ENCODE peak calls at places on chromosomes 1 and 21, in five cellular contexts. W is astrocyte, R is kidney, M is gastrocnemius medialis, H is mammary epithelial cell. Z is an unnamed sample.

GRCh38 chr1:16073490-16074104 is at the start of gene FAM131C:
- DNase-seq in M (no peak), H (no peak), R (no peak), W (no peak), Z (no peak)

GRCh38 chr1:201894343-201895119 is 5.8 kb downstream of the SHISA4 start:
- DNase-seq in R (no peak), H (no peak), M (no peak), W (no peak), Z (no peak)

GRCh38 chr1:19469004-19469403 is 16.3 kb downstream of the CAPZB start:
- DNase-seq in H (no peak), W (no peak), M (no peak), R (no peak), Z (no peak)

GRCh38 chr1:208511242-208511860 is 267.2 kb upstream of the PLXNA2 start:
- DNase-seq in W (no peak), H (no peak), M (no peak), R (no peak), Z (no peak)

GRCh38 chr1:243596441-243597183 is 253.4 kb downstream of the AKT3 start:
- DNase-seq in W (peak), H (peak), R (no peak), M (no peak), Z (no peak)

GRCh38 chr1:24567792-24568388 is 12.0 kb downstream of the NCMAP start:
- DNase-seq in W (no peak), H (peak), R (peak), M (no peak), Z (no peak)

GRCh38 chr1:79744746-79745145 is 738.2 kb upstream of the ADGRL4 start:
- DNase-seq in R (no peak), M (no peak), H (no peak), W (no peak), Z (no peak)

GRCh38 chr1:8976896-8977295 is 31.2 kb downstream of the CA6 start:
- DNase-seq in M (no peak), R (no peak), W (no peak), H (no peak), Z (peak)

GRCh38 chr1:212162635-212163034 is 122.6 kb upstream of the PPP2R5A start:
- DNase-seq in M (peak), W (peak), H (peak), R (no peak), Z (no peak)

GRCh38 chr1:215083408-215083961 is 948 bp downstream of the KCNK2 start:
- DNase-seq in H (no peak), R (peak), M (no peak), W (peak), Z (peak)

GRCh38 chr21:37917612-37918011 is 1.4 kb upstream of the KCNJ6 start:
- DNase-seq in W (peak), H (peak), M (no peak), R (no peak), Z (no peak)

GRCh38 chr1:35592991-35593769 is 20.1 kb downstream of the TFAP2E start:
- DNase-seq in H (no peak), M (no peak), W (peak), R (no peak), Z (no peak)

GRCh38 chr1:161082996-161083742 is 6.2 kb downstream of the NECTIN4 start:
- DNase-seq in R (peak), M (peak), H (peak), W (peak), Z (peak)

GRCh38 chr1:197073978-197074377 is 6.9 kb upstream of the F13B start:
- DNase-seq in M (no peak), W (no peak), H (no peak), R (no peak), Z (no peak)

GRCh38 chr1:7516341-7516740 is 254.8 kb upstream of the VAMP3 start:
- DNase-seq in W (no peak), R (no peak), H (no peak), M (no peak), Z (no peak)

GRCh38 chr1:37338658-37339057 is 135.7 kb upstream of the ZC3H12A start:
- DNase-seq in M (no peak), H (no peak), R (no peak), W (no peak), Z (peak)

GRCh38 chr1:101394041-101394440 is 157.2 kb downstream of the S1PR1 start:
- DNase-seq in M (no peak), R (no peak), W (no peak), H (no peak), Z (no peak)

GRCh38 chr1:228920791-228921190 is 185.5 kb downstream of the RHOU start:
- DNase-seq in W (no peak), M (no peak), H (no peak), R (no peak), Z (no peak)

GRCh38 chr1:27864264-27864895 is 8.0 kb upstream of the THEMIS2 start:
- DNase-seq in H (peak), W (no peak), M (no peak), R (peak), Z (no peak)

GRCh38 chr21:42215942-42216725 is 2.8 kb upstream of the ABCG1 start:
- DNase-seq in M (no peak), W (no peak), H (no peak), R (peak), Z (peak)

GRCh38 chr1:202987922-202988583 is 19.1 kb upstream of the TMEM183A start:
- DNase-seq in W (no peak), R (no peak), H (no peak), M (no peak), Z (no peak)

GRCh38 chr1:62089570-62089969 is 105.1 kb upstream of the L1TD1 start:
- DNase-seq in H (no peak), W (no peak), M (no peak), R (no peak), Z (no peak)

GRCh38 chr1:22418852-22419480 is 32.7 kb upstream of the ZBTB40 start:
- DNase-seq in R (no peak), H (no peak), W (peak), M (no peak), Z (no peak)

GRCh38 chr1:98322966-98323365 is 338.6 kb upstream of the SNX7 start:
- DNase-seq in H (no peak), R (no peak), M (no peak), W (peak), Z (no peak)

GRCh38 chr1:228059536-228060457 is 22.7 kb upstream of the ARF1 start:
- DNase-seq in W (no peak), M (no peak), R (peak), H (peak), Z (peak)

GRCh38 chr21:15841856-15842564 is 112.2 kb downstream of the USP25 start:
- DNase-seq in H (peak), M (no peak), R (no peak), W (peak), Z (no peak)

GRCh38 chr1:172893146-172893841 is 157.4 kb downstream of the TNFSF18 start:
- DNase-seq in R (peak), H (no peak), W (peak), M (no peak), Z (no peak)

GRCh38 chr1:63486679-63487078 is 36.3 kb downstream of the ITGB3BP start:
- DNase-seq in W (no peak), R (no peak), M (no peak), H (no peak), Z (no peak)

GRCh38 chr1:180027949-180028445 is 73.4 kb downstream of the CEP350 start:
- DNase-seq in M (no peak), W (peak), H (peak), R (no peak), Z (no peak)

GRCh38 chr21:34835526-34835925 is 166.7 kb downstream of the CLIC6 start:
- DNase-seq in W (no peak), H (no peak), M (peak), R (no peak), Z (peak)

GRCh38 chr1:6030547-6031261 is 15.0 kb upstream of the KCNAB2 start:
- DNase-seq in W (no peak), R (no peak), M (no peak), H (no peak), Z (no peak)

GRCh38 chr1:52055066-52055853 is at the start of gene TXNDC12:
- DNase-seq in H (peak), R (peak), W (peak), M (peak), Z (peak)
- TF ChIP-seq CTCF in H (no peak), R (no peak), W (no peak), M (no peak), Z (no peak)

GRCh38 chr1:3821004-3821933 is 25.0 kb upstream of the LRRC47 start:
- DNase-seq in R (peak), M (no peak), W (no peak), H (no peak), Z (peak)

GRCh38 chr1:3820316-3820715 is 24.0 kb upstream of the LRRC47 start:
- DNase-seq in M (no peak), H (no peak), R (peak), W (no peak), Z (no peak)

GRCh38 chr1:3821934-3822307 is 25.6 kb upstream of the LRRC47 start:
- DNase-seq in W (no peak), M (no peak), R (peak), H (no peak), Z (no peak)

GRCh38 chr1:3817821-3818597 is 21.7 kb upstream of the LRRC47 start:
- DNase-seq in W (no peak), M (no peak), R (peak), H (no peak), Z (peak)

GRCh38 chr1:3819626-3820245 is 23.4 kb upstream of the LRRC47 start:
- DNase-seq in R (peak), H (peak), W (no peak), M (no peak), Z (peak)
- H3K27ac ChIP-seq in R (no peak), H (no peak), W (no peak), M (no peak), Z (no peak)

GRCh38 chr21:32113486-32113885 is 165.4 kb downstream of the MIS18A start:
- DNase-seq in W (no peak), H (no peak), R (no peak), M (no peak), Z (no peak)

GRCh38 chr21:32114434-32115063 is 164.3 kb downstream of the MIS18A start:
- DNase-seq in H (no peak), M (no peak), R (no peak), W (no peak), Z (no peak)

DNA sequence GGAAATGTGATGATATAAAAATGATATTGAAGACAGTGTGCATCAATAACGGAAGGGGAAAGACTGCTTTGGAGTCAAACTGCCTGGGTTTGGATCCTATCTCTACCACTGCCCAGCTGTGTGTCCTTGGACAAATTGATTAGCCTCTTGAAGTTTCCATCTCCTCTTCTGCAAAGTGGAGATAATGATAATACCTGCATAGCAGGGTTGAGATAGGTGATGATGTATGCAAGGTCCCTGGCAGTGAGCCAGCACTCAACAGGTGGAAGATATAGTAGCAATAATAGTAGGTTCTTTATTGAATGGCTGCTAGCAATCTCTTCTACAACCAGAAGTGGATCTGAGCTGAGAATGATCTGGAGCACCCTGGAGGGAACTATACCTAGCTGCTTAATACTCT is 166.7 kb downstream of the MIS18A start:
- DNase-seq in R (no peak), W (no peak), H (no peak), M (no peak), Z (no peak)
- TF ChIP-seq CTCF in R (no peak), W (no peak), H (no peak), M (no peak), Z (no peak)

GRCh38 chr21:17780539-17780938 is 38.6 kb downstream of the C21orf91 start:
- DNase-seq in W (peak), M (no peak), H (no peak), R (no peak), Z (no peak)
- H3K27ac ChIP-seq in W (no peak), M (no peak), H (no peak), R (no peak), Z (no peak)

GRCh38 chr1:45989249-45989648 is 143.2 kb downstream of the PIK3R3 start:
- DNase-seq in M (no peak), W (no peak), H (no peak), R (no peak), Z (no peak)
- TF ChIP-seq CTCF in M (no peak), W (no peak), H (no peak), R (no peak), Z (no peak)

GRCh38 chr1:60596791-60597748 is 485.3 kb upstream of the NFIA start:
- DNase-seq in W (peak), R (no peak), H (peak), M (no peak), Z (no peak)
- H3K27ac ChIP-seq in W (peak), R (no peak), H (no peak), M (no peak), Z (no peak)

DNA sequence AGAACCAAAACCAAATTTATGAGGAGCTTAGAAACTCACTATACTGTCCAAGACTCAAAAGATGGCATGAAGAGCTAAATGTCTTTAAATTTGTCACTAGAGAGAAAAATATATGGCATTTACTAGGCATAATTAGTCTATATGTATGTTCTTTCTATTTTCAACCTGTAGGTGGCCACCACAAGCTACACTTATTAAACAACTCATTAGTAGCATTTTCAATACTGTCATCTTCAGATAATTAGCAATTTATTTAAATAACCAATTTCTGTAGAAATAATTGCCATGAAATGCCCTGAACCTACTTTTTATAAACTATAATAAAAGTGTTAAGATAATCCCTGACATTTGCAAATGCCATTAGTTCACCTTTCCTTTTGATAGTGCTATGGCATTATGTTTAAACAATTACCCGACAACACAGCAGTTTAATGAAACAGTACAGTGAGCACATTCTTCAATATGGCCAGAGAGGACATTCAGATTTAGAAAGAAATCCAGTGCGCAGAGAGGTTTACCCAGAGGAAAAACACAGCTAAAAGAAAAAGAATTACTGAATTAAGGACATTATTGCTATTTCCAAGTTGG is 522.5 kb downstream of the PTBP2 start:
- DNase-seq in R (no peak), M (no peak), H (peak), W (peak), Z (no peak)
- TF ChIP-seq CTCF in R (no peak), M (peak), H (peak), W (peak), Z (no peak)